ENCODE peak calls at places on chromosomes 5 and 9, in eight cellular contexts. X is body of pancreas, B is A549, G is esophagus muscularis mucosa, T is ovary, Y is HCT116, L is HepG2, V is uterus. N is an unnamed sample.
A peak's percentile ranks its signal among the peaks of the same experiment; 100 is the strongest.

GRCh38 chr5:149599375-149599774 is 18.1 kb downstream of the ARHGEF37 start:
- DNase-seq in T (no peak), L (no peak), V (no peak), G (no peak), B (no peak), X (no peak), Y (no peak), N (no peak)

GRCh38 chr5:174303437-174304045 is 258.0 kb downstream of the NSG2 start:
- DNase-seq in Y (no peak), T (no peak), L (no peak), B (no peak), G (no peak), X (no peak), V (no peak), N (no peak)

GRCh38 chr5:72407541-72407940 is 87.4 kb downstream of the PTCD2 start:
- DNase-seq in T (no peak), X (no peak), G (no peak), V (no peak), B (no peak), L (no peak), Y (no peak), N (no peak)

GRCh38 chr5:104733063-104733719 is 1170.6 kb upstream of the NUDT12 start:
- DNase-seq in Y (no peak), T (no peak), G (no peak), V (no peak), X (no peak), L (no peak), B (no peak), N (no peak)

GRCh38 chr5:69512740-69513260 is 20.2 kb downstream of the OCLN start:
- DNase-seq in V (no peak), G (no peak), T (no peak), L (no peak), Y (no peak), B (no peak), X (no peak), N (no peak)

GRCh38 chr9:1979815-1980367 is 35.3 kb upstream of the SMARCA2 start:
- DNase-seq in Y (no peak), G (no peak), V (no peak), L (no peak), B (no peak), X (peak; percentile 45), T (peak; percentile 40), N (no peak)

GRCh38 chr5:173763410-173763809 is 124.7 kb upstream of the CPEB4 start:
- DNase-seq in L (no peak), G (no peak), V (no peak), X (no peak), Y (no peak), B (no peak), T (no peak), N (no peak)

GRCh38 chr5:77643654-77644404 is 5.3 kb upstream of the OTP start:
- DNase-seq in Y (no peak), X (no peak), V (no peak), B (no peak), L (no peak), G (no peak), T (no peak), N (no peak)

GRCh38 chr9:124267271-124267807 is 9.6 kb downstream of the NEK6 start:
- DNase-seq in B (peak; percentile 79), G (no peak), X (no peak), T (no peak), L (no peak), Y (no peak), V (no peak), N (no peak)

GRCh38 chr9:124180557-124180956 is 77.2 kb upstream of the NEK6 start:
- DNase-seq in L (no peak), T (no peak), G (no peak), B (no peak), X (no peak), Y (no peak), V (no peak), N (no peak)

GRCh38 chr5:167993771-167994170 is 297.7 kb upstream of the WWC1 start:
- DNase-seq in B (no peak), X (no peak), T (no peak), G (no peak), V (no peak), Y (no peak), L (no peak), N (no peak)

GRCh38 chr5:85452322-85453025 is 1067.8 kb upstream of the EDIL3 start:
- DNase-seq in V (no peak), T (no peak), Y (no peak), L (no peak), G (no peak), X (no peak), B (no peak), N (peak; percentile 40)

GRCh38 chr9:110048976-110049698 is 158.8 kb downstream of the C9orf152 start:
- DNase-seq in L (no peak), G (no peak), T (no peak), X (no peak), V (peak; percentile 31), Y (no peak), B (no peak), N (peak; percentile 55)

GRCh38 chr5:90941002-90941720 is 382.6 kb downstream of the ADGRV1 start:
- DNase-seq in T (no peak), X (no peak), V (no peak), B (no peak), L (no peak), Y (no peak), G (no peak), N (no peak)

GRCh38 chr5:37722236-37723146 is 117.3 kb downstream of the GDNF start:
- DNase-seq in B (peak; percentile 17), Y (peak; percentile 40), X (no peak), L (peak; percentile 73), V (no peak), G (no peak), T (no peak), N (no peak)

GRCh38 chr9:129070670-129071525 is 10.0 kb upstream of the DOLPP1 start:
- DNase-seq in V (no peak), B (no peak), X (no peak), T (no peak), G (no peak), Y (no peak), L (no peak), N (peak; percentile 51)

GRCh38 chr9:134536101-134536900 is 105.3 kb upstream of the COL5A1 start:
- DNase-seq in V (no peak), G (no peak), B (no peak), Y (no peak), L (no peak), T (no peak), X (no peak), N (no peak)

GRCh38 chr5:180343846-180344327 is 9.2 kb downstream of the GFPT2 start:
- DNase-seq in G (no peak), X (no peak), T (no peak), Y (no peak), L (no peak), V (peak; percentile 73), B (peak; percentile 41), N (no peak)

GRCh38 chr9:97570899-97571298 is 62.3 kb downstream of the TSTD2 start:
- DNase-seq in Y (no peak), T (no peak), X (no peak), G (no peak), L (no peak), V (peak; percentile 23), B (no peak), N (no peak)

GRCh38 chr9:79809477-79809876 is 237.7 kb downstream of the TLE4 start:
- DNase-seq in Y (no peak), X (no peak), L (peak; percentile 67), T (no peak), G (no peak), V (no peak), B (no peak), N (no peak)

DNA sequence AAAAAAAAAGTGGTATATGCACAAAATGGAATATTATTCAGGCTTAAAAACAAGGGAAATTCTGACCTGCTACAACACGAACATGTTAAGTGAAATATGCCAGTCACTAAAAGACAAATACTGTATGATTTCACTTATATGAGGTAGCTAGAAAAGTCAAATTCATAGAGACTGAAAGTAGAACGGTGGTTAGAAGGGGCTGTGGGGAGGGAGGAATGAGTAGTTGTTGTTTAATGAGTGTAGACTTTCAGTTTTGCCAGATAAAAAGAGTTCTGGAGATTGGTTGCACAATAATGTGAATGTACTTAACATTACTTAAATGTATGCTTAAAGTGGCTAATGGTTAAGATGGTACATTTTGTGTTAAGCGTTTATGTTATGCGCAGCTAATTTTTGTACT is 79.5 kb upstream of the IL12B start:
- DNase-seq in T (no peak), X (no peak), L (no peak), G (no peak), Y (no peak), B (no peak), V (no peak), N (no peak)
- TF ChIP-seq POLR2A in T (no peak), X (no peak), L (no peak), G (no peak), Y (no peak), B (no peak), V (no peak), N (no peak)

DNA sequence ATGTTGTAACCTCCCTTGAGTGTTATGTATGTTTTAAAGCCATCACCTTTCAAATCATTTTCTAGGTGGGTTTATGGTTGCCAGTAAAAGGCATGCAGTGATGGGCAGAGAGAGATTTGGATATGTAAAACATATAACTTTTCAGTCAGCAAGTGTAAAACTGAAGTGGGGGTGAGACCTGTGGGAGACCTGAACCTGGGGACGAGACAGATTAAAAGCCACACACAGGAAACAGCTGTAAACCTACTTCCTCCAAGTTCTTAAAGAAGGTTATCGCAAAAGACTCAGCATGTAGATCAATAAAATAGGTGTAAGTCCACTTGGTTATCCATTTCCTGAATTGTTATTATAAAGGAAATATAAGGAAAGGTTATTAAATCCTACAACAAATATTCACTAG is 76.6 kb downstream of the YIPF5 start:
- DNase-seq in X (no peak), L (no peak), Y (no peak), T (no peak), B (no peak), G (no peak), V (no peak), N (no peak)
- TF ChIP-seq POLR2A in X (no peak), L (no peak), Y (no peak), T (no peak), B (no peak), G (no peak), V (no peak), N (no peak)

DNA sequence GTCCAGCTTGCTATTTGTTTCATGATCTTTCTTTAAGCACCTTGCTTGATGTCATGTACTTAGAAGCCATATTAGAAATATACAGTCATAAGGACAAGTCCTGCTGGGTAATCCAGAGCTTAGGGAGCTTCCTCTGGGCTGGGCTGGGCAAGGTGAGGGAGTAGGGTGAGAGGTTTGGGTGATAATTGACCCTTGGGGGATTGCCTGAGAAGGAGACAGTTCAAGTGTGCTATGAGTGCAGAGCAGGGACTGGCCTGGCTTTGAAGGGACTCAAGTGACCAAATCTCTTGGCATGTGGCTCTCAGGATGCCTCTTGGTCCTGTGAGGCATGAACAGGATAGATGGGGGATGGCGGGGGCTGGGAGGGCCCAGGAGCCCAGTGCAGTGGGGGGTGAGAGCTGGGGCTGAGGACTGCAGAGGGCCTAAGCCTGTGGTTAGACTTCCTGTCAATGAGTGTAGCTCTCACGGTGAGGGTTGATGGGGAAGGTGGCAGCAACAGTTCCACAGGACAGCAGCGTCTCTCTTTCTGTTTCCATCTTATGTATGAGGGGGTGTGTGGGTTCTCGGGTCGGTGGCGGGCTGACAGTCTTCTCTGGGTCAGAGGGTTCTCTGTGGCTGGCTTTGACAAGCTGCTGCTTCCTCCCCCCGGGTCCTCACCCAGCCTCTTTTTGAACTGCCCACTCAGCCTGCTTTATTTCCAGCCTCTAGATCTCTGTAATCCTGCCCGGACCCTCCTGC is 53.5 kb downstream of the RGS3 start:
- DNase-seq in X (no peak), B (no peak), V (no peak), Y (no peak), G (no peak), T (no peak), L (no peak), N (no peak)
- TF ChIP-seq POLR2A in X (no peak), B (no peak), V (no peak), Y (no peak), G (no peak), T (no peak), L (no peak), N (no peak)

GRCh38 chr9:89427621-89428221 is 70.2 kb downstream of the SEMA4D start:
- DNase-seq in L (no peak), B (no peak), T (no peak), V (no peak), G (no peak), Y (no peak), X (no peak), N (no peak)
- TF ChIP-seq POLR2A in L (no peak), B (no peak), T (no peak), V (no peak), G (no peak), Y (no peak), X (no peak), N (no peak)